ENCODE peak calls at places on chromosomes 11 and 22, in six cellular contexts. Y, O, C, F, V and Z are unnamed samples.
A peak's percentile ranks its signal among the peaks of the same experiment; 100 is the strongest.

GRCh38 chr22:38802671-38803121 is 8.8 kb upstream of the DNAL4 start:
- DNase-seq in Y (peak; percentile 73), F (no peak), V (peak; percentile 28), O (peak; percentile 57), C (peak; percentile 62), Z (peak; percentile 55)

GRCh38 chr22:19898831-19899567 is 42.6 kb upstream of the COMT start:
- DNase-seq in V (no peak), Y (no peak), F (no peak), C (no peak), O (no peak), Z (no peak)

GRCh38 chr11:18065572-18065971 is 19.5 kb upstream of the TPH1 start:
- DNase-seq in O (no peak), V (no peak), F (no peak), C (no peak), Y (no peak), Z (no peak)

GRCh38 chr22:47194476-47195155 is 432.2 kb downstream of the TBC1D22A start:
- DNase-seq in Y (no peak), C (no peak), F (no peak), V (peak; percentile 6), O (peak; percentile 6), Z (peak; percentile 11)

GRCh38 chr11:9276571-9276970 is 11.4 kb upstream of the DENND5A start:
- DNase-seq in F (no peak), O (no peak), C (no peak), Y (no peak), V (no peak), Z (no peak)

GRCh38 chr11:12410006-12410728 is 32.8 kb downstream of the PARVA start:
- DNase-seq in F (no peak), O (no peak), Y (peak; percentile 71), V (no peak), C (no peak), Z (no peak)

GRCh38 chr22:30609260-30610185 is 2.5 kb downstream of the TCN2 start:
- DNase-seq in C (no peak), O (no peak), V (no peak), Y (peak; percentile 75), F (no peak), Z (peak; percentile 30)

GRCh38 chr11:134480129-134480652 is 68.1 kb upstream of the B3GAT1 start:
- DNase-seq in O (no peak), F (no peak), Y (no peak), C (no peak), V (no peak), Z (no peak)

GRCh38 chr11:33040127-33040861 is 922 bp downstream of the TCP11L1 start:
- DNase-seq in Y (peak; percentile 24), V (no peak), C (no peak), F (no peak), O (no peak), Z (no peak)

GRCh38 chr11:33044281-33044680 is 4.9 kb downstream of the TCP11L1 start:
- DNase-seq in Y (no peak), V (no peak), F (no peak), C (no peak), O (no peak), Z (no peak)

GRCh38 chr11:33039274-33040126 is at the start of gene TCP11L1:
- DNase-seq in Y (peak; percentile 93), O (peak; percentile 93), C (peak; percentile 78), V (peak; percentile 78), F (peak; percentile 94), Z (peak; percentile 95)

GRCh38 chr11:33043221-33043833 is 4.0 kb downstream of the TCP11L1 start:
- DNase-seq in O (no peak), F (no peak), C (no peak), Y (no peak), V (no peak), Z (no peak)

GRCh38 chr11:33040862-33041453 is 1.6 kb downstream of the TCP11L1 start:
- DNase-seq in O (no peak), V (no peak), Y (no peak), F (no peak), C (no peak), Z (no peak)
- H3K4me3 ChIP-seq in O (no peak overlapping the region), V (peak overlapping the region; percentile 84), Y (peak overlapping the region; percentile 0), F (no peak overlapping the region), C (no peak overlapping the region), Z (no peak overlapping the region)

DNA sequence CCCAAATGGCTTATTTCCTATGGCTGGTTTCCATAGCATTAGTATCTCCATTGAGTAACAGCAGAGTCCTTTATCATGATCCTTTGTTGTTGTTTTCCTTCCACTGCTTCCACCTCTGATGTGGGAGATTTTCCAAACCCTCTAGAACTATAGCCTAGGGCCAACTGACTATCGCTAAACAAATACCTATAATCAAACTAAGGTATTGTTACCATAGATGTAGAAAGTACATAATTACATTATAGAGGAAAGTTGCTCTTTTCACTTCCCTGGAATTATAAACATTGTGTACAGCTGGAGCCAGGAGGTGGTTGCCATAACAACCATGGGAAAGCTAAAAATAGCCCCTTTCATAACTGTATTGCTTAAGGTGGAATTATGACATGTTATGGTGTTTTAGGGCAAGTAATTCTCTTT is 47.0 kb upstream of the ALKBH3 start:
- DNase-seq in O (no peak), Y (no peak), C (no peak), F (no peak), V (no peak), Z (no peak)
- H3K27ac ChIP-seq in O (no peak overlapping the region), Y (no peak overlapping the region), C (no peak overlapping the region), F (no peak overlapping the region), V (no peak overlapping the region), Z (no peak overlapping the region)

GRCh38 chr11:73597956-73598718 is at the start of gene FAM168A:
- DNase-seq in Y (peak; percentile 95), F (peak; percentile 99), C (peak; percentile 91), O (peak; percentile 96), V (peak; percentile 87), Z (peak; percentile 97)
- TF ChIP-seq POLR2A in Y (peak; percentile 46), F (peak; percentile 55), C (peak; percentile 87), O (peak; percentile 72), V (peak; percentile 74), Z (peak; percentile 42)

DNA sequence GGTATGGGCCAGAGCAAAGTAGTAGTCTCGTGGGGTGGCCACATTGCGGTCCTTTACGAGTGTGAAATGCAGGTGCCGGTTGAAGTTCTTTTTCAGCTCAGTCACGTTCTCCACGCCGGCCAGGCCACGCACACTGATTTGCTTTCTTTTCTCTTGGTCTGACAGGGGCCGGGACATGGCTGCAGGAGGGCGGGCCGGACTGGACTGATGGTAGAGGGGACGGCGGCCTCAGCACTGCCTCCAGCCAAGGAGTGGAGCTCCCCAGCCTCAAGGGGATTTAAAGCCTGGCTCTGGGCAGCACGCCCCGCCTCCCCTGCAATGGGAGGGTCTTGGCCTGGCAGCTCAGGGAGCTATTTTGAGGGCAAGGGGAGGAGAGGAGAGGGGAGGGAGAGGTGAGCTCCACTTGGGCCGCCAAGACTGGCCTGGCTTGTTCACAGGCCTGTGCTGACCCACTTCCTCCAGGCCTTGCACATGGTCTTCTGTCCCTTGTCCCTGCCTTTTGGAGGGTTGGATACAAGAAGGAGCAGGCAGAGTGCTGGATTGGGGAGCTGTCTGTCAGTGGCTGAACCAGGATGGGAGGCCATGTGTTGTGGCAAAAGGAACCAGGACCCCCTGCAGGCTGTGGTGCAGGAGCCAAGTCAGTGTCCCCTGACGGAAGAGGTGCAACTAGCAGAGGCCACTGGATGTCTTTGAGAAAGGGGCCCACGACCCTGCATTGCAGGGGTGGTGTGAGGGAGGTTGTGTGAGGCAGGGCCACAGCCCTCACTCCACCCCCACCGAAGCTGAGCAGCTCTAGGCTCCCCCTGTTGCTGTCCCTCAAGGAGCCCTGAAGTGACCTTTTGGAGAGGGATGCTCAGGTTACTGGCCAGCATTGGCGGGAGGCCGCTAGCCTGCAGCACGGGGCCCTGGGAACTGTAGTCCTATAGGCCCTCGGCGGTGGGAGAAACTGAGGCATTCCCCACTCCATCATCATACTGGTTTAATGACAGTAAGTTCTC is at the start of gene PYGM:
- DNase-seq in O (peak; percentile 27), C (no peak), V (no peak), Y (peak; percentile 83), F (no peak), Z (peak; percentile 83)
- H3K4me3 ChIP-seq in O (no peak within 1 kb of the TSS), C (no peak within 1 kb of the TSS), V (peak within 1 kb of the TSS; percentile 33), Y (peak within 1 kb of the TSS; percentile 3), F (no peak within 1 kb of the TSS), Z (peak within 1 kb of the TSS; percentile 22)